ENCODE peak calls at places on chromosomes 13 and 19, in nine cellular contexts. One of them, this sample, is unnamed.

GRCh38 chr19:782195-783043 is 14.8 kb upstream of the PTBP1 start:
- DNase-seq in neural progenitor cell: peak
- DNase-seq in left lung: no peak
- DNase-seq in fibroblast of lung: peak
- DNase-seq in uterus: no peak
- DNase-seq in A549: peak
- DNase-seq in mammary epithelial cell: no peak
- DNase-seq in breast epithelium: no peak
- DNase-seq in lower lobe of right lung: no peak
- DNase-seq in this sample: no peak

GRCh38 chr19:572891-573825 is 762 bp downstream of the BSG start:
- DNase-seq in neural progenitor cell: peak
- DNase-seq in left lung: peak
- DNase-seq in fibroblast of lung: peak
- DNase-seq in uterus: peak
- DNase-seq in A549: peak
- DNase-seq in mammary epithelial cell: peak
- DNase-seq in breast epithelium: peak
- DNase-seq in lower lobe of right lung: peak
- DNase-seq in this sample: no peak

GRCh38 chr19:38023245-38023644 is 116.2 kb downstream of the SIPA1L3 start:
- DNase-seq in neural progenitor cell: no peak
- DNase-seq in left lung: no peak
- DNase-seq in fibroblast of lung: peak
- DNase-seq in uterus: no peak
- DNase-seq in A549: no peak
- DNase-seq in mammary epithelial cell: no peak
- DNase-seq in breast epithelium: no peak
- DNase-seq in lower lobe of right lung: no peak
- DNase-seq in this sample: no peak

GRCh38 chr13:43545317-43545874 is 241.4 kb downstream of the ENOX1 start:
- DNase-seq in neural progenitor cell: no peak
- DNase-seq in left lung: no peak
- DNase-seq in fibroblast of lung: no peak
- DNase-seq in uterus: peak
- DNase-seq in A549: no peak
- DNase-seq in mammary epithelial cell: no peak
- DNase-seq in breast epithelium: no peak
- DNase-seq in lower lobe of right lung: no peak
- DNase-seq in this sample: no peak

GRCh38 chr19:34959021-34959420 is 5.0 kb downstream of the ZNF792 start:
- DNase-seq in neural progenitor cell: no peak
- DNase-seq in left lung: no peak
- DNase-seq in fibroblast of lung: no peak
- DNase-seq in uterus: no peak
- DNase-seq in A549: no peak
- DNase-seq in mammary epithelial cell: no peak
- DNase-seq in breast epithelium: no peak
- DNase-seq in lower lobe of right lung: no peak
- DNase-seq in this sample: no peak

GRCh38 chr19:48025480-48025879 is 18.4 kb downstream of the CABP5 start:
- DNase-seq in neural progenitor cell: no peak
- DNase-seq in left lung: no peak
- DNase-seq in fibroblast of lung: no peak
- DNase-seq in uterus: no peak
- DNase-seq in A549: no peak
- DNase-seq in mammary epithelial cell: no peak
- DNase-seq in breast epithelium: no peak
- DNase-seq in lower lobe of right lung: no peak
- DNase-seq in this sample: no peak

GRCh38 chr19:49894879-49895565 is 1.7 kb downstream of the IL4I1 start:
- DNase-seq in neural progenitor cell: no peak
- DNase-seq in left lung: no peak
- DNase-seq in fibroblast of lung: no peak
- DNase-seq in uterus: no peak
- DNase-seq in A549: no peak
- DNase-seq in mammary epithelial cell: no peak
- DNase-seq in breast epithelium: no peak
- DNase-seq in lower lobe of right lung: no peak
- DNase-seq in this sample: no peak

GRCh38 chr19:10549733-10550132 is 6.0 kb downstream of the ATG4D start:
- DNase-seq in neural progenitor cell: no peak
- DNase-seq in left lung: no peak
- DNase-seq in fibroblast of lung: no peak
- DNase-seq in uterus: no peak
- DNase-seq in A549: no peak
- DNase-seq in mammary epithelial cell: no peak
- DNase-seq in breast epithelium: no peak
- DNase-seq in lower lobe of right lung: no peak
- DNase-seq in this sample: no peak

GRCh38 chr13:85371254-85371653 is 428.0 kb downstream of the SLITRK6 start:
- DNase-seq in neural progenitor cell: no peak
- DNase-seq in left lung: no peak
- DNase-seq in fibroblast of lung: no peak
- DNase-seq in uterus: no peak
- DNase-seq in A549: no peak
- DNase-seq in mammary epithelial cell: no peak
- DNase-seq in breast epithelium: no peak
- DNase-seq in lower lobe of right lung: no peak
- DNase-seq in this sample: no peak

GRCh38 chr13:110643768-110644421 is 28.6 kb downstream of the NAXD start:
- DNase-seq in neural progenitor cell: no peak
- DNase-seq in left lung: no peak
- DNase-seq in fibroblast of lung: no peak
- DNase-seq in uterus: no peak
- DNase-seq in A549: no peak
- DNase-seq in mammary epithelial cell: no peak
- DNase-seq in breast epithelium: no peak
- DNase-seq in lower lobe of right lung: no peak
- DNase-seq in this sample: no peak

GRCh38 chr19:16417660-16418596 is 53.8 kb downstream of the EPS15L1 start:
- DNase-seq in neural progenitor cell: peak
- DNase-seq in left lung: no peak
- DNase-seq in fibroblast of lung: peak
- DNase-seq in uterus: peak
- DNase-seq in A549: peak
- DNase-seq in mammary epithelial cell: peak
- DNase-seq in breast epithelium: peak
- DNase-seq in lower lobe of right lung: peak
- DNase-seq in this sample: no peak

DNA sequence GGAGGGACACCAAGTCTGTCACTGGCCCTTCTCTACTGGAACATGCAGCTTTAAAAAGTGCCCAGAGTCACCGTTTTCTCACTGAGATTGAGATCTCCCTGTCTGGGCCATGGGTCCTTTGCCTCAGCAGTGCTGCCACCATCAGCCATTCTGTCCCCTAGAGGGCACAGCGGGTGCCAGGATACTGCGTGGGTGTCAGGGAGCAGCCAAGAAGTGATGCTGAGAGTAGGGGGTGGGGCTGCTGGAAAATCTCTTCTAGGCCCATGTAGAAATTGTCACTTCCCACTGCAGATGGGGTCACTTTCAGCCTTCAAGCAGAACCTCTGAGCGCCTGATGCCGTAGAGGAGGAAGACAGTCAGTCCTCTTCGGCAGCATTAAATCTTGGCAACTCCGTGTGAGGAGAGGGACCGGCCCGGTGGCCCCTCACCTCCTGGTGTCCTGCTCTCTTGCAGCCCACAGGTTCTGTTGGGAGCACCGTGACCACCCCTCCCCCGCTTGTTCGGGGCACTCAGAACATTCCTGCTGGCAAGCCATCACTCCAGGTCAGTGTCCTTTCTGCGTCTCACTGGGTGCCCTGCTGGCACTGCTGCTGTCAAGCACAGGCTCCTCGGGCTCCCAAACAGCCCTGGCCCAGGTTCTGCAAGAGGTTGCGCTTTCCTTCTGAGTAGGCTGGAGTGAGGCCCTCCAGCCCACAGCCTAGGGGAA is 21.4 kb downstream of the TSSK6 start:
- DNase-seq in neural progenitor cell: no peak
- DNase-seq in left lung: no peak
- DNase-seq in fibroblast of lung: no peak
- DNase-seq in uterus: no peak
- DNase-seq in A549: no peak
- DNase-seq in mammary epithelial cell: no peak
- DNase-seq in breast epithelium: no peak
- DNase-seq in lower lobe of right lung: no peak
- DNase-seq in this sample: no peak
- TF ChIP-seq CTCF in neural progenitor cell: no peak
- TF ChIP-seq CTCF in left lung: no peak
- TF ChIP-seq CTCF in fibroblast of lung: no peak
- TF ChIP-seq CTCF in uterus: no peak
- TF ChIP-seq CTCF in A549: no peak
- TF ChIP-seq CTCF in mammary epithelial cell: no peak
- TF ChIP-seq CTCF in breast epithelium: no peak
- TF ChIP-seq CTCF in lower lobe of right lung: no peak
- TF ChIP-seq CTCF in this sample: no peak

GRCh38 chr19:8332976-8333770 is 9.9 kb downstream of the KANK3 start:
- DNase-seq in neural progenitor cell: peak
- DNase-seq in left lung: no peak
- DNase-seq in fibroblast of lung: no peak
- DNase-seq in uterus: no peak
- DNase-seq in A549: no peak
- DNase-seq in mammary epithelial cell: no peak
- DNase-seq in breast epithelium: no peak
- DNase-seq in lower lobe of right lung: no peak
- DNase-seq in this sample: no peak

GRCh38 chr19:8336072-8336569 is 6.9 kb downstream of the KANK3 start:
- DNase-seq in neural progenitor cell: peak
- DNase-seq in left lung: no peak
- DNase-seq in fibroblast of lung: no peak
- DNase-seq in uterus: no peak
- DNase-seq in A549: no peak
- DNase-seq in mammary epithelial cell: no peak
- DNase-seq in breast epithelium: no peak
- DNase-seq in lower lobe of right lung: no peak
- DNase-seq in this sample: no peak

GRCh38 chr19:8335343-8336071 is 7.6 kb downstream of the KANK3 start:
- DNase-seq in neural progenitor cell: no peak
- DNase-seq in left lung: no peak
- DNase-seq in fibroblast of lung: no peak
- DNase-seq in uterus: no peak
- DNase-seq in A549: peak
- DNase-seq in mammary epithelial cell: no peak
- DNase-seq in breast epithelium: no peak
- DNase-seq in lower lobe of right lung: no peak
- DNase-seq in this sample: no peak

GRCh38 chr19:8333771-8334457 is 9.1 kb downstream of the KANK3 start:
- DNase-seq in neural progenitor cell: peak
- DNase-seq in left lung: no peak
- DNase-seq in fibroblast of lung: no peak
- DNase-seq in uterus: no peak
- DNase-seq in A549: no peak
- DNase-seq in mammary epithelial cell: no peak
- DNase-seq in breast epithelium: no peak
- DNase-seq in lower lobe of right lung: no peak
- DNase-seq in this sample: no peak

GRCh38 chr19:8334458-8335342 is 8.4 kb downstream of the KANK3 start:
- DNase-seq in neural progenitor cell: peak
- DNase-seq in left lung: peak
- DNase-seq in fibroblast of lung: peak
- DNase-seq in uterus: no peak
- DNase-seq in A549: peak
- DNase-seq in mammary epithelial cell: peak
- DNase-seq in breast epithelium: no peak
- DNase-seq in lower lobe of right lung: peak
- DNase-seq in this sample: no peak
- H3K4me3 ChIP-seq in neural progenitor cell: peak
- H3K4me3 ChIP-seq in left lung: no peak
- H3K4me3 ChIP-seq in fibroblast of lung: no peak
- H3K4me3 ChIP-seq in uterus: no peak
- H3K4me3 ChIP-seq in A549: peak
- H3K4me3 ChIP-seq in mammary epithelial cell: peak
- H3K4me3 ChIP-seq in breast epithelium: peak
- H3K4me3 ChIP-seq in lower lobe of right lung: peak
- H3K4me3 ChIP-seq in this sample: peak

DNA sequence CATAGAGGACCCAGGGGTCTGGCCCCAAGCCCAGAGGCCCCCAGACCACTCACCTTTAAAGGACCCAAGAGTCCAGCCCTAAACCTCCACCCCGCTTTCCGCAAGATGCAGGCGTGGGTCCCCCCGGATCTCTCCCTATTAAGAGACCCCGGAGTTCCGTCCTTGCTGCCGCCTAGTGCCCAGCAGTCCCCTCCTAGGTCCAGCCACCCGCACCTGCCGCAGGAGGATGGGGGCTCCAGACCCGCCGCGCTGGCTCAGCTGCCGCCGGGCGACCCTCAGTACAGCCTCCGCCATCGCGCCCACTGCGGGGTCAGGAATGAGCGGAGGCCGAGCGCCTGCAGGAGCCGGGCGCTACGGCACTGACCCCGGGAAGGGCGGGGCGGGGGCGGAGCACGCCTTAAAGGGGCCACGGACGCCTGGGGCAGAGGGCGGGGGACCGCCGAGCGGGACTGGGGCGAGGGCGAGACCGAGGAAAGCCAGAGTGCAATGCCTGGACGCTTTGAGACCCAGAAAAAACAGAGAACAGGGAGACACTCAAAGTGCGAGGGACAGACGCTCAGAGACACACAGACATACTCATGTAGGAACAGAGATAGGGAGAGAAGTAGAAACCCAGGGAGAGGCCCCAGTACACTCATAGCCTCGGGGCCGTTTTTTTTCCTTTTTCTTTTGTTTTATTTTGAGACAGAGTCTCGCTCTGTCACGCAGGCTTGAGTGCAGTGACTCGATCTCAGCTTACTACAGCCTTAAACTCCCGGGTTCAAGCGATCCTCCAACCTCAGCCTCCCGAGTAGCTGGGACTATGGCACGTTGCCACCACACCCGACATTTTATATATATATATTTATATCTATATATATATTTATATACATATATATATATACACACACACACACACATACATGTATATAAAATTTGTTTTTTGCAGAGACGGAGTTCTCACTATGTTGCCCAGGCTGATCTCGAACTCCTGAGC is at the start of gene ETHE1:
- DNase-seq in neural progenitor cell: peak
- DNase-seq in left lung: peak
- DNase-seq in fibroblast of lung: peak
- DNase-seq in uterus: peak
- DNase-seq in A549: peak
- DNase-seq in mammary epithelial cell: peak
- DNase-seq in breast epithelium: peak
- DNase-seq in lower lobe of right lung: peak
- DNase-seq in this sample: no peak
- H3K27ac ChIP-seq in neural progenitor cell: no peak
- H3K27ac ChIP-seq in left lung: peak
- H3K27ac ChIP-seq in fibroblast of lung: peak
- H3K27ac ChIP-seq in uterus: peak
- H3K27ac ChIP-seq in A549: peak
- H3K27ac ChIP-seq in mammary epithelial cell: peak
- H3K27ac ChIP-seq in breast epithelium: peak
- H3K27ac ChIP-seq in lower lobe of right lung: peak
- H3K27ac ChIP-seq in this sample: peak

DNA sequence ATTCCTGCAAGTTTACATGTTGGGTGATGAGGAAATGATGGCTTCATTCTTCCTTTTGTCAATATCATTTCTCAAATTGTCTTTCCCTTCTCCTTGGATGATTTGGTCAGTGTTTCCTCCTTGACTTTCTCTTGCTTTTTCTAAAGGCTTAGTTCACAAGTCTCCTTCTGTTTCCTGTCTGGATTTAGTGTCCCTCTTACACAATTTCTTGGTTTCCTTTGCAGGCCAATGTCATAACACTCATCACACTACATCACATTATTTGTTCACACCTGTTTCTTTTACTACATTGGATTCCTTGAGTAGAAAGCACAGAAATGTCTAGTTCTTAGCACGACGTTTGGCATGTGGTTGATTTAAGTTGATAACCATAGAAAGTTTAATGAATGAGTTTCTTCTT is 490.7 kb downstream of the TDRD3 start:
- DNase-seq in neural progenitor cell: no peak
- DNase-seq in left lung: no peak
- DNase-seq in fibroblast of lung: no peak
- DNase-seq in uterus: no peak
- DNase-seq in A549: no peak
- DNase-seq in mammary epithelial cell: no peak
- DNase-seq in breast epithelium: no peak
- DNase-seq in lower lobe of right lung: no peak
- DNase-seq in this sample: no peak
- TF ChIP-seq CTCF in neural progenitor cell: no peak
- TF ChIP-seq CTCF in left lung: no peak
- TF ChIP-seq CTCF in fibroblast of lung: no peak
- TF ChIP-seq CTCF in uterus: no peak
- TF ChIP-seq CTCF in A549: no peak
- TF ChIP-seq CTCF in mammary epithelial cell: no peak
- TF ChIP-seq CTCF in breast epithelium: no peak
- TF ChIP-seq CTCF in lower lobe of right lung: no peak
- TF ChIP-seq CTCF in this sample: no peak